ENCODE peak calls at places on chromosomes 11 and 22, in four cellular contexts. One of them, this sample, is unnamed.
A peak's percentile ranks its signal among the peaks of the same experiment; 100 is the strongest.

GRCh38 chr11:117387992-117388765 is 60.5 kb downstream of the CEP164 start:
- DNase-seq in stimulated activated CD8-positive, alpha-beta memory T cell treated with anti-CD3 and anti-CD28 coated beads, Interleukin-4, amount 100 ng/mL, for 1 hour: no peak
- DNase-seq in D341Med: no peak
- DNase-seq in ovary: no peak
- DNase-seq in this sample: no peak

GRCh38 chr22:32473388-32473952 is 1.1 kb upstream of the FBXO7 start:
- DNase-seq in stimulated activated CD8-positive, alpha-beta memory T cell treated with anti-CD3 and anti-CD28 coated beads, Interleukin-4, amount 100 ng/mL, for 1 hour: no peak
- DNase-seq in D341Med: peak; percentile 47
- DNase-seq in ovary: peak; percentile 10
- DNase-seq in this sample: peak; percentile 58

GRCh38 chr22:28174509-28174908 is 255.5 kb upstream of the PITPNB start:
- DNase-seq in stimulated activated CD8-positive, alpha-beta memory T cell treated with anti-CD3 and anti-CD28 coated beads, Interleukin-4, amount 100 ng/mL, for 1 hour: no peak
- DNase-seq in D341Med: no peak
- DNase-seq in ovary: no peak
- DNase-seq in this sample: no peak

GRCh38 chr11:62788991-62789390 is 1.8 kb downstream of the TMEM179B start:
- DNase-seq in stimulated activated CD8-positive, alpha-beta memory T cell treated with anti-CD3 and anti-CD28 coated beads, Interleukin-4, amount 100 ng/mL, for 1 hour: no peak
- DNase-seq in D341Med: no peak
- DNase-seq in ovary: no peak
- DNase-seq in this sample: no peak

GRCh38 chr11:31060880-31061279 is 308.7 kb downstream of the DCDC1 start:
- DNase-seq in stimulated activated CD8-positive, alpha-beta memory T cell treated with anti-CD3 and anti-CD28 coated beads, Interleukin-4, amount 100 ng/mL, for 1 hour: no peak
- DNase-seq in D341Med: no peak
- DNase-seq in ovary: no peak
- DNase-seq in this sample: no peak

GRCh38 chr22:38124236-38124974 is 13.9 kb upstream of the BAIAP2L2 start:
- DNase-seq in stimulated activated CD8-positive, alpha-beta memory T cell treated with anti-CD3 and anti-CD28 coated beads, Interleukin-4, amount 100 ng/mL, for 1 hour: no peak
- DNase-seq in D341Med: peak; percentile 27
- DNase-seq in ovary: no peak
- DNase-seq in this sample: no peak

GRCh38 chr22:40183029-40183581 is 5.4 kb downstream of the TNRC6B start:
- DNase-seq in stimulated activated CD8-positive, alpha-beta memory T cell treated with anti-CD3 and anti-CD28 coated beads, Interleukin-4, amount 100 ng/mL, for 1 hour: no peak
- DNase-seq in D341Med: no peak
- DNase-seq in ovary: no peak
- DNase-seq in this sample: peak; percentile 73

GRCh38 chr11:128042290-128042751 is 545.0 kb downstream of the ETS1 start:
- DNase-seq in stimulated activated CD8-positive, alpha-beta memory T cell treated with anti-CD3 and anti-CD28 coated beads, Interleukin-4, amount 100 ng/mL, for 1 hour: no peak
- DNase-seq in D341Med: no peak
- DNase-seq in ovary: no peak
- DNase-seq in this sample: no peak

GRCh38 chr11:16082532-16083055 is 273.8 kb downstream of the SOX6 start:
- DNase-seq in stimulated activated CD8-positive, alpha-beta memory T cell treated with anti-CD3 and anti-CD28 coated beads, Interleukin-4, amount 100 ng/mL, for 1 hour: no peak
- DNase-seq in D341Med: no peak
- DNase-seq in ovary: no peak
- DNase-seq in this sample: no peak

GRCh38 chr22:19115628-19116027 is 6.6 kb downstream of the DGCR2 start:
- DNase-seq in stimulated activated CD8-positive, alpha-beta memory T cell treated with anti-CD3 and anti-CD28 coated beads, Interleukin-4, amount 100 ng/mL, for 1 hour: no peak
- DNase-seq in D341Med: no peak
- DNase-seq in ovary: no peak
- DNase-seq in this sample: no peak

GRCh38 chr11:86039094-86039493 is 29.8 kb downstream of the PICALM start:
- DNase-seq in stimulated activated CD8-positive, alpha-beta memory T cell treated with anti-CD3 and anti-CD28 coated beads, Interleukin-4, amount 100 ng/mL, for 1 hour: no peak
- DNase-seq in D341Med: no peak
- DNase-seq in ovary: no peak
- DNase-seq in this sample: no peak

GRCh38 chr11:32829157-32829679 is 509 bp upstream of the PRRG4 start:
- DNase-seq in stimulated activated CD8-positive, alpha-beta memory T cell treated with anti-CD3 and anti-CD28 coated beads, Interleukin-4, amount 100 ng/mL, for 1 hour: no peak
- DNase-seq in D341Med: no peak
- DNase-seq in ovary: no peak
- DNase-seq in this sample: no peak

GRCh38 chr11:33778682-33779081 is 4.4 kb upstream of the FBXO3 start:
- DNase-seq in stimulated activated CD8-positive, alpha-beta memory T cell treated with anti-CD3 and anti-CD28 coated beads, Interleukin-4, amount 100 ng/mL, for 1 hour: no peak
- DNase-seq in D341Med: peak; percentile 72
- DNase-seq in ovary: no peak
- DNase-seq in this sample: peak; percentile 20

GRCh38 chr22:30423296-30423958 is 2.1 kb upstream of the MTFP1 start:
- DNase-seq in stimulated activated CD8-positive, alpha-beta memory T cell treated with anti-CD3 and anti-CD28 coated beads, Interleukin-4, amount 100 ng/mL, for 1 hour: no peak
- DNase-seq in D341Med: no peak
- DNase-seq in ovary: no peak
- DNase-seq in this sample: no peak

GRCh38 chr11:1054143-1055108 is 17.9 kb upstream of the MUC6 start:
- DNase-seq in stimulated activated CD8-positive, alpha-beta memory T cell treated with anti-CD3 and anti-CD28 coated beads, Interleukin-4, amount 100 ng/mL, for 1 hour: no peak
- DNase-seq in D341Med: no peak
- DNase-seq in ovary: peak; percentile 7
- DNase-seq in this sample: no peak

GRCh38 chr11:78256962-78257361 is 68.2 kb downstream of the USP35 start:
- DNase-seq in stimulated activated CD8-positive, alpha-beta memory T cell treated with anti-CD3 and anti-CD28 coated beads, Interleukin-4, amount 100 ng/mL, for 1 hour: no peak
- DNase-seq in D341Med: no peak
- DNase-seq in ovary: peak; percentile 87
- DNase-seq in this sample: peak; percentile 55

GRCh38 chr22:50246242-50247175 is 1.7 kb upstream of the TUBGCP6 start:
- DNase-seq in stimulated activated CD8-positive, alpha-beta memory T cell treated with anti-CD3 and anti-CD28 coated beads, Interleukin-4, amount 100 ng/mL, for 1 hour: no peak
- DNase-seq in D341Med: no peak
- DNase-seq in ovary: no peak
- DNase-seq in this sample: no peak

GRCh38 chr11:75305993-75306392 is 45.5 kb downstream of the ARRB1 start:
- DNase-seq in stimulated activated CD8-positive, alpha-beta memory T cell treated with anti-CD3 and anti-CD28 coated beads, Interleukin-4, amount 100 ng/mL, for 1 hour: no peak
- DNase-seq in D341Med: no peak
- DNase-seq in ovary: no peak
- DNase-seq in this sample: no peak

GRCh38 chr11:114197799-114198500 is 98.2 kb upstream of the NNMT start:
- DNase-seq in stimulated activated CD8-positive, alpha-beta memory T cell treated with anti-CD3 and anti-CD28 coated beads, Interleukin-4, amount 100 ng/mL, for 1 hour: no peak
- DNase-seq in D341Med: no peak
- DNase-seq in ovary: peak; percentile 69
- DNase-seq in this sample: no peak

This sample was measured in amniotic stem cell.